ENCODE peak calls at places on chromosomes 13 and 19, in eight cellular contexts. One of them, this sample, is unnamed.

GRCh38 chr13:39602277-39602613 is 748 bp downstream of the LHFPL6 start:
- DNase-seq in breast epithelium: no peak
- DNase-seq in SK-N-SH: no peak
- DNase-seq in HCT116: no peak
- DNase-seq in transverse colon: no peak
- DNase-seq in endothelial cell of umbilical vein: no peak
- DNase-seq in Panc1: no peak
- DNase-seq in GM23338: no peak
- DNase-seq in this sample: no peak

GRCh38 chr19:54209058-54209747 is 8.5 kb downstream of the RPS9 start:
- DNase-seq in breast epithelium: no peak
- DNase-seq in SK-N-SH: peak; percentile 62
- DNase-seq in HCT116: no peak
- DNase-seq in transverse colon: no peak
- DNase-seq in endothelial cell of umbilical vein: no peak
- DNase-seq in Panc1: no peak
- DNase-seq in GM23338: peak; percentile 52
- DNase-seq in this sample: no peak

GRCh38 chr19:12985049-12985776 is 10.1 kb upstream of the NFIX start:
- DNase-seq in breast epithelium: no peak
- DNase-seq in SK-N-SH: no peak
- DNase-seq in HCT116: peak; percentile 70
- DNase-seq in transverse colon: peak; percentile 88
- DNase-seq in endothelial cell of umbilical vein: no peak
- DNase-seq in Panc1: no peak
- DNase-seq in GM23338: no peak
- DNase-seq in this sample: peak; percentile 86

GRCh38 chr19:30253581-30253996 is 118.6 kb upstream of the ZNF536 start:
- DNase-seq in breast epithelium: no peak
- DNase-seq in SK-N-SH: peak; percentile 42
- DNase-seq in HCT116: no peak
- DNase-seq in transverse colon: no peak
- DNase-seq in endothelial cell of umbilical vein: no peak
- DNase-seq in Panc1: no peak
- DNase-seq in GM23338: no peak
- DNase-seq in this sample: no peak

GRCh38 chr13:102970542-102970941 is 95.7 kb downstream of the SLC10A2 start:
- DNase-seq in breast epithelium: no peak
- DNase-seq in SK-N-SH: no peak
- DNase-seq in HCT116: no peak
- DNase-seq in transverse colon: no peak
- DNase-seq in endothelial cell of umbilical vein: no peak
- DNase-seq in Panc1: no peak
- DNase-seq in GM23338: no peak
- DNase-seq in this sample: no peak

GRCh38 chr13:112696001-112696868 is 6.4 kb downstream of the ATP11A start:
- DNase-seq in breast epithelium: peak; percentile 40
- DNase-seq in SK-N-SH: no peak
- DNase-seq in HCT116: no peak
- DNase-seq in transverse colon: no peak
- DNase-seq in endothelial cell of umbilical vein: no peak
- DNase-seq in Panc1: no peak
- DNase-seq in GM23338: no peak
- DNase-seq in this sample: peak; percentile 55

GRCh38 chr13:114161028-114161556 is 18.0 kb upstream of the CFAP97D2 start:
- DNase-seq in breast epithelium: no peak
- DNase-seq in SK-N-SH: no peak
- DNase-seq in HCT116: no peak
- DNase-seq in transverse colon: no peak
- DNase-seq in endothelial cell of umbilical vein: peak; percentile 41
- DNase-seq in Panc1: no peak
- DNase-seq in GM23338: no peak
- DNase-seq in this sample: no peak

GRCh38 chr13:51524312-51524711 is 60.0 kb upstream of the WDFY2 start:
- DNase-seq in breast epithelium: no peak
- DNase-seq in SK-N-SH: no peak
- DNase-seq in HCT116: no peak
- DNase-seq in transverse colon: no peak
- DNase-seq in endothelial cell of umbilical vein: no peak
- DNase-seq in Panc1: no peak
- DNase-seq in GM23338: no peak
- DNase-seq in this sample: no peak

GRCh38 chr19:2260341-2260751 is 4.1 kb upstream of the JSRP1 start:
- DNase-seq in breast epithelium: no peak
- DNase-seq in SK-N-SH: no peak
- DNase-seq in HCT116: no peak
- DNase-seq in transverse colon: peak; percentile 46
- DNase-seq in endothelial cell of umbilical vein: no peak
- DNase-seq in Panc1: no peak
- DNase-seq in GM23338: no peak
- DNase-seq in this sample: no peak

GRCh38 chr13:106471957-106472543 is 63.4 kb downstream of the EFNB2 start:
- DNase-seq in breast epithelium: no peak
- DNase-seq in SK-N-SH: peak; percentile 24
- DNase-seq in HCT116: peak; percentile 95
- DNase-seq in transverse colon: peak; percentile 73
- DNase-seq in endothelial cell of umbilical vein: peak; percentile 77
- DNase-seq in Panc1: peak; percentile 1
- DNase-seq in GM23338: peak; percentile 71
- DNase-seq in this sample: no peak

GRCh38 chr13:30388401-30389283 is 33.7 kb upstream of the UBE2L5 start:
- DNase-seq in breast epithelium: no peak
- DNase-seq in SK-N-SH: no peak
- DNase-seq in HCT116: no peak
- DNase-seq in transverse colon: no peak
- DNase-seq in endothelial cell of umbilical vein: peak; percentile 23
- DNase-seq in Panc1: no peak
- DNase-seq in GM23338: peak; percentile 43
- DNase-seq in this sample: no peak

GRCh38 chr19:41563847-41564514 is 12.0 kb upstream of the CEACAM21 start:
- DNase-seq in breast epithelium: no peak
- DNase-seq in SK-N-SH: no peak
- DNase-seq in HCT116: no peak
- DNase-seq in transverse colon: no peak
- DNase-seq in endothelial cell of umbilical vein: no peak
- DNase-seq in Panc1: no peak
- DNase-seq in GM23338: peak; percentile 51
- DNase-seq in this sample: no peak

GRCh38 chr13:43614063-43614462 is 172.7 kb downstream of the ENOX1 start:
- DNase-seq in breast epithelium: no peak
- DNase-seq in SK-N-SH: no peak
- DNase-seq in HCT116: no peak
- DNase-seq in transverse colon: no peak
- DNase-seq in endothelial cell of umbilical vein: no peak
- DNase-seq in Panc1: no peak
- DNase-seq in GM23338: no peak
- DNase-seq in this sample: no peak

GRCh38 chr13:43245374-43245964 is 222.1 kb downstream of the DNAJC15 start:
- DNase-seq in breast epithelium: no peak
- DNase-seq in SK-N-SH: no peak
- DNase-seq in HCT116: no peak
- DNase-seq in transverse colon: no peak
- DNase-seq in endothelial cell of umbilical vein: peak; percentile 44
- DNase-seq in Panc1: no peak
- DNase-seq in GM23338: no peak
- DNase-seq in this sample: no peak

GRCh38 chr13:90622547-90622946 is 724.9 kb upstream of the MIR17HG start:
- DNase-seq in breast epithelium: no peak
- DNase-seq in SK-N-SH: no peak
- DNase-seq in HCT116: no peak
- DNase-seq in transverse colon: no peak
- DNase-seq in endothelial cell of umbilical vein: no peak
- DNase-seq in Panc1: no peak
- DNase-seq in GM23338: no peak
- DNase-seq in this sample: no peak

GRCh38 chr19:52566588-52566987 is 3.5 kb upstream of the ZNF701 start:
- DNase-seq in breast epithelium: no peak
- DNase-seq in SK-N-SH: no peak
- DNase-seq in HCT116: no peak
- DNase-seq in transverse colon: no peak
- DNase-seq in endothelial cell of umbilical vein: peak; percentile 18
- DNase-seq in Panc1: peak; percentile 67
- DNase-seq in GM23338: no peak
- DNase-seq in this sample: no peak

GRCh38 chr13:39016789-39017188 is 21.1 kb downstream of the PROSER1 start:
- DNase-seq in breast epithelium: no peak
- DNase-seq in SK-N-SH: peak; percentile 51
- DNase-seq in HCT116: peak; percentile 16
- DNase-seq in transverse colon: peak; percentile 17
- DNase-seq in endothelial cell of umbilical vein: peak; percentile 47
- DNase-seq in Panc1: no peak
- DNase-seq in GM23338: peak; percentile 65
- DNase-seq in this sample: no peak

GRCh38 chr19:56149656-56150038 is 8.6 kb downstream of the ZNF444 start:
- DNase-seq in breast epithelium: no peak
- DNase-seq in SK-N-SH: no peak
- DNase-seq in HCT116: no peak
- DNase-seq in transverse colon: no peak
- DNase-seq in endothelial cell of umbilical vein: no peak
- DNase-seq in Panc1: no peak
- DNase-seq in GM23338: no peak
- DNase-seq in this sample: no peak

GRCh38 chr13:33050161-33050560 is 33.9 kb downstream of the KL start:
- DNase-seq in breast epithelium: no peak
- DNase-seq in SK-N-SH: no peak
- DNase-seq in HCT116: no peak
- DNase-seq in transverse colon: no peak
- DNase-seq in endothelial cell of umbilical vein: no peak
- DNase-seq in Panc1: no peak
- DNase-seq in GM23338: no peak
- DNase-seq in this sample: no peak

GRCh38 chr13:33051632-33052031 is 35.4 kb downstream of the KL start:
- DNase-seq in breast epithelium: no peak
- DNase-seq in SK-N-SH: no peak
- DNase-seq in HCT116: no peak
- DNase-seq in transverse colon: no peak
- DNase-seq in endothelial cell of umbilical vein: no peak
- DNase-seq in Panc1: no peak
- DNase-seq in GM23338: no peak
- DNase-seq in this sample: no peak

GRCh38 chr13:33040116-33040515 is 23.9 kb downstream of the KL start:
- DNase-seq in breast epithelium: no peak
- DNase-seq in SK-N-SH: no peak
- DNase-seq in HCT116: no peak
- DNase-seq in transverse colon: no peak
- DNase-seq in endothelial cell of umbilical vein: no peak
- DNase-seq in Panc1: no peak
- DNase-seq in GM23338: no peak
- DNase-seq in this sample: no peak

DNA sequence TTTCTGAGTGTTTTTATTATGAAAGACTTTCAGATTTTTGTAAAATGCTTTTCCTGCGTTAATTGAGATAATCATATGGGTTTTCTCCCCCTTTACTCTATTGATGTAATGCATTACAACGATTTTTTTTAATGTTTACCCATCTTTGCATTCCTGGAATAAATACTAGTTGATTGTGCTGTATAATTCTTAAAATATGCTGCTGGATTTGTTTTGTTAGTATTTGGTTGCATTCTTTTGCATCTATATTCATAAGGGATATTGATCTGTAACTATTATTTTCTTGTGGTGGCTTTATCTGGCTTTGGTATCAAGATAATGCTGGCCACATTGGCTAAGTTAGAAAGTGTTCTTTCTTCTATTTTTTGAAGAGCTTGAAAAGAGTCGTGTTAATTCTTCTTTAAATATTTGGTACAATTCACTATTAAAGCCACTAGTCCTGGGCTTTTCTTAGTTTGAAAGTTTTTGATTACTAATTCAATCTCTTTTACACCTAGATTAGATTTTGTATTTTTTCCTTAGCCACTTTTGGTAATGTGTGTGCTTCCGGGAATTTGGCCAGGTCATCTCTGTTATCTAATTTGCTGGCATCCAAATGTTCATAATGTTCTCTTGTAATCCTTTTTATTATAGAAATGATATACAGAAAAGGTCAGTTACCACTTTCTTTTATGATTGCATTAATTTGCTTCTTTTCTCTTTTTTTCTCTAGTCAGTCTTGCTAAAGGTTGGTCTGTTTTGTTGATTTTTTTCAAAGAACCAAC is 29.8 kb downstream of the KL start:
- DNase-seq in breast epithelium: no peak
- DNase-seq in SK-N-SH: no peak
- DNase-seq in HCT116: no peak
- DNase-seq in transverse colon: no peak
- DNase-seq in endothelial cell of umbilical vein: no peak
- DNase-seq in Panc1: no peak
- DNase-seq in GM23338: no peak
- DNase-seq in this sample: no peak
- TF ChIP-seq POLR2AphosphoS5 in breast epithelium: no peak
- TF ChIP-seq POLR2AphosphoS5 in SK-N-SH: no peak
- TF ChIP-seq POLR2AphosphoS5 in HCT116: no peak
- TF ChIP-seq POLR2AphosphoS5 in transverse colon: no peak
- TF ChIP-seq POLR2AphosphoS5 in endothelial cell of umbilical vein: no peak
- TF ChIP-seq POLR2AphosphoS5 in Panc1: no peak
- TF ChIP-seq POLR2AphosphoS5 in GM23338: no peak
- TF ChIP-seq POLR2AphosphoS5 in this sample: no peak

GRCh38 chr19:49361438-49362047 is 673 bp downstream of the TEAD2 start:
- DNase-seq in breast epithelium: peak; percentile 86
- DNase-seq in SK-N-SH: peak; percentile 79
- DNase-seq in HCT116: peak; percentile 56
- DNase-seq in transverse colon: peak; percentile 81
- DNase-seq in endothelial cell of umbilical vein: peak; percentile 92
- DNase-seq in Panc1: no peak
- DNase-seq in GM23338: peak; percentile 88
- DNase-seq in this sample: peak; percentile 89
- H3K4me3 ChIP-seq in breast epithelium: peak overlapping the region; percentile 86
- H3K4me3 ChIP-seq in SK-N-SH: peak overlapping the region; percentile 91
- H3K4me3 ChIP-seq in HCT116: peak overlapping the region; percentile 93
- H3K4me3 ChIP-seq in transverse colon: peak overlapping the region; percentile 78
- H3K4me3 ChIP-seq in endothelial cell of umbilical vein: peak overlapping the region; percentile 83
- H3K4me3 ChIP-seq in Panc1: peak overlapping the region; percentile 77
- H3K4me3 ChIP-seq in GM23338: peak overlapping the region; percentile 99
- H3K4me3 ChIP-seq in this sample: peak overlapping the region; percentile 79

DNA sequence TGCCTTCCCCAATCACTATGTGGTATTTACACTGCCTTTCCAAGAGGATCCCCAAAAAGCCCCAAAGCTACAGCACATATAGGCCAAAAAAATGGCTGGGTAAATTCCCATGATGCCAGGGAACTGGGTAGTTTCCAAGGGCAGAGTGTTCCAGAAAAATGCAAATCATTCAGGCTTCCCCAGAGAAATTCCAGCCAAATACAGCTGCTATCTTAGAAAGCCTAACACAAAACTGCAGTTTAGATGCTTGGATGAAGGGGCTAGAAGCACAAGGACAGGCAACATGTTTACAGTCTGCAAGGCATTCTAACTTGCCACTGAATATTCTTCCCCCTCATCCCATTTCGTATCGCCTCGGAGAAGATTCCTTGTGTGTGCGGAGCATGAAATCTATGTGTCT is 6.2 kb downstream of the FOXO1 start:
- DNase-seq in breast epithelium: no peak
- DNase-seq in SK-N-SH: no peak
- DNase-seq in HCT116: no peak
- DNase-seq in transverse colon: no peak
- DNase-seq in endothelial cell of umbilical vein: no peak
- DNase-seq in Panc1: no peak
- DNase-seq in GM23338: peak; percentile 45
- DNase-seq in this sample: no peak
- H3K27ac ChIP-seq in breast epithelium: no peak overlapping the region
- H3K27ac ChIP-seq in SK-N-SH: no peak overlapping the region
- H3K27ac ChIP-seq in HCT116: no peak overlapping the region
- H3K27ac ChIP-seq in transverse colon: no peak overlapping the region
- H3K27ac ChIP-seq in endothelial cell of umbilical vein: no peak overlapping the region
- H3K27ac ChIP-seq in Panc1: no peak overlapping the region
- H3K27ac ChIP-seq in GM23338: peak overlapping the region; percentile 75
- H3K27ac ChIP-seq in this sample: no peak overlapping the region

GRCh38 chr19:19488875-19489690 is 26.3 kb downstream of the TSSK6 start:
- DNase-seq in breast epithelium: peak; percentile 58
- DNase-seq in SK-N-SH: peak; percentile 82
- DNase-seq in HCT116: peak; percentile 89
- DNase-seq in transverse colon: peak; percentile 79
- DNase-seq in endothelial cell of umbilical vein: peak; percentile 86
- DNase-seq in Panc1: peak; percentile 64
- DNase-seq in GM23338: peak; percentile 99
- DNase-seq in this sample: peak; percentile 90
- TF ChIP-seq POLR2AphosphoS5 in breast epithelium: no peak
- TF ChIP-seq POLR2AphosphoS5 in SK-N-SH: peak; percentile 41
- TF ChIP-seq POLR2AphosphoS5 in HCT116: no peak
- TF ChIP-seq POLR2AphosphoS5 in transverse colon: no peak
- TF ChIP-seq POLR2AphosphoS5 in endothelial cell of umbilical vein: peak; percentile 58
- TF ChIP-seq POLR2AphosphoS5 in Panc1: no peak
- TF ChIP-seq POLR2AphosphoS5 in GM23338: no peak
- TF ChIP-seq POLR2AphosphoS5 in this sample: peak; percentile 17